ENCODE peak calls at places on chromosome 4, in seven cellular contexts. L is mammary epithelial cell, W is left ventricle myocardium inferior, H is H1, M is foreskin fibroblast, Q is tibial nerve, U is cardiac muscle cell. J is an unnamed sample.

GRCh38 chr4:151409470-151410313 is 716 bp downstream of the FHIP1A start:
- DNase-seq in Q (no peak), W (no peak), H (peak), L (peak), U (peak), M (no peak), J (peak)

GRCh38 chr4:8738471-8738931 is 133.1 kb downstream of the HMX1 start:
- DNase-seq in M (no peak), L (no peak), H (no peak), W (no peak), U (no peak), Q (no peak), J (no peak)

GRCh38 chr4:150056569-150056968 is 21.7 kb upstream of the DCLK2 start:
- DNase-seq in M (peak), H (no peak), W (no peak), L (no peak), U (no peak), Q (no peak), J (no peak)

GRCh38 chr4:61202100-61202637 is 2.0 kb downstream of the ADGRL3 start:
- DNase-seq in W (peak), L (peak), U (peak), Q (no peak), M (no peak), H (peak), J (no peak)

GRCh38 chr4:54228563-54229501 is at the start of gene PDGFRA:
- DNase-seq in W (peak), Q (peak), L (no peak), H (peak), U (peak), M (peak), J (no peak)

GRCh38 chr4:75555294-75556164 is at the start of gene ODAPH:
- DNase-seq in M (peak), U (no peak), Q (no peak), L (peak), W (no peak), H (no peak), J (no peak)

GRCh38 chr4:3706111-3706511 is 60.1 kb upstream of the ADRA2C start:
- DNase-seq in H (no peak), M (no peak), Q (no peak), W (peak), U (no peak), L (no peak), J (no peak)

GRCh38 chr4:135201081-135201480 is 999.5 kb upstream of the PABPC4L start:
- DNase-seq in L (no peak), M (no peak), W (no peak), Q (no peak), H (no peak), U (no peak), J (no peak)

GRCh38 chr4:145075742-145076472 is 22.1 kb downstream of the ANAPC10 start:
- DNase-seq in Q (no peak), H (no peak), U (no peak), L (no peak), M (no peak), W (no peak), J (no peak)

GRCh38 chr4:165325732-165326512 is 1.5 kb upstream of the MSMO1 start:
- DNase-seq in M (peak), L (peak), Q (no peak), U (no peak), W (no peak), H (peak), J (no peak)

GRCh38 chr4:147480891-147481576 is at the start of gene EDNRA:
- DNase-seq in L (no peak), M (peak), Q (no peak), W (peak), H (peak), U (peak), J (no peak)

GRCh38 chr4:94420356-94420755 is 31.4 kb upstream of the PDLIM5 start:
- DNase-seq in Q (no peak), U (no peak), W (no peak), M (no peak), H (no peak), L (no peak), J (no peak)

GRCh38 chr4:40848981-40849380 is 99.2 kb downstream of the NSUN7 start:
- DNase-seq in W (no peak), L (no peak), M (peak), U (no peak), H (no peak), Q (no peak), J (no peak)

GRCh38 chr4:125547842-125548241 is 233.1 kb downstream of the FAT4 start:
- DNase-seq in Q (no peak), W (no peak), M (no peak), L (no peak), H (no peak), U (no peak), J (no peak)

GRCh38 chr4:122450847-122451246 is 5.7 kb downstream of the IL2 start:
- DNase-seq in W (no peak), M (no peak), H (peak), U (peak), L (peak), Q (no peak), J (peak)

GRCh38 chr4:8607603-8608481 is 15.3 kb downstream of the CPZ start:
- DNase-seq in L (no peak), U (peak), H (peak), M (no peak), W (no peak), Q (no peak), J (no peak)

GRCh38 chr4:2624782-2625548 is 88.5 kb downstream of the FAM193A start:
- DNase-seq in Q (no peak), M (no peak), W (no peak), H (no peak), U (no peak), L (peak), J (no peak)

GRCh38 chr4:185201983-185202962 is 1.5 kb downstream of the CFAP97 start:
- DNase-seq in L (no peak), U (peak), Q (no peak), H (no peak), W (no peak), M (no peak), J (no peak)
- H3K4me3 ChIP-seq in L (peak), U (peak), Q (peak), H (no peak), W (peak), M (peak), J (peak)

GRCh38 chr4:79247695-79248394 is 78.0 kb downstream of the NAA11 start:
- DNase-seq in L (no peak), M (no peak), U (no peak), H (no peak), W (no peak), Q (no peak), J (no peak)

GRCh38 chr4:79237836-79238235 is 88.0 kb downstream of the NAA11 start:
- DNase-seq in Q (no peak), U (peak), H (no peak), W (no peak), M (no peak), L (no peak), J (no peak)

GRCh38 chr4:79241846-79242245 is 84.0 kb downstream of the NAA11 start:
- DNase-seq in Q (no peak), U (peak), W (no peak), H (no peak), M (no peak), L (no peak), J (peak)
- TF ChIP-seq CTCF in Q (no peak), U (peak), W (no peak), H (no peak), M (no peak), L (no peak), J (peak)

DNA sequence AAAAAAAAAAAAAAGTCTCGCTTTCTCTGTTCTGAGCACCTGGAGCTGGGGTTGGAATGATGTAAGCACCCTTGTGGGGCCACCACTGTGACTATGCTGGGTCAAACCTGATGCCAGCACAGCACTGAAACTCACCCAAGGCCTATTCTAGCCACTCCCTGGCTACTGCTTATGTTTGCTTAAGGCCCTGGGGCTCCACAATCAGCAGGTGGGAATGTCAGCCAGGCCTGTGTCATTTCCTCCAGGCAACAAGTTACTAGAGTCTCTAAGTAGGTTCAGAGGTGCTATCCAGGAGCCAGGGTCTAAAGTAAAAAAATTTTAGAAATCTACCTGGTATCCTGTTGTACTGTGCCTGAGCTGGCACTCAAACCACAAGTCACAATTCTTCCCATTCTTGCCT is 1306.8 kb downstream of the STIM2 start:
- DNase-seq in Q (no peak), U (no peak), H (no peak), W (no peak), L (peak), M (no peak), J (no peak)
- H3K4me3 ChIP-seq in Q (no peak), U (no peak), H (no peak), W (no peak), L (no peak), M (no peak), J (no peak)

GRCh38 chr4:25814737-25815136 is 48.1 kb downstream of the SEL1L3 start:
- DNase-seq in W (no peak), U (no peak), L (no peak), M (no peak), Q (no peak), H (no peak), J (no peak)
- TF ChIP-seq CTCF in W (no peak), U (no peak), L (no peak), M (no peak), Q (no peak), H (no peak), J (no peak)

DNA sequence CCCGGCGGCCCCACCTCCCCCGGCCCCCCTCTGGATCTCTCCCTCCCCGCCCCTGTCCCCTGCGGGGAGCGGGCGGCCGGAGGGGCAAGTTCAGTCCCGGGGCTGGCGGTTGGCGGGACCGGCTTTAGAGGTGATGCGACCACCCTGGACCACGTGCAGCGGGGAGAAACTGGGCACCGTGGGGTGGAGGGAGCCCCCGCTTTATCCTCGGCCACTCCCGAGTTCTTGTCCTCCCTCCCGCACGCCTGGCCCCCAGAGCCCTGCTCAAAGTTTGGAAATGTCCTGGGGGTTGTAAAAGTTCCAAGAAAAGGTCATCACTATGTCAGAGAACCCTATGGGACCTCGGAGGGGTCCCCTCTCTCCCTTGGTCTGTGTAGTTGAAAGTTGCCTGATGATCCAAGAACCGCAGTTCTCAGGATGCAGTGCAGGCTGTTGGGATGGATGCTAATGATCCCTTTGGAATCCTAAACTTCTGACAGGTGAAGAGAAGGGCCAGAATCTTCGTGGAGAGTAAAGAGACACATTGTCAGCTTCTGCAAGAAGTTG is 411 bp upstream of the VEGFC start:
- DNase-seq in Q (no peak), L (no peak), U (no peak), H (no peak), M (no peak), W (no peak), J (no peak)
- H3K4me3 ChIP-seq in Q (peak), L (peak), U (peak), H (peak), M (peak), W (peak), J (no peak)

GRCh38 chr4:176261018-176261417 is 8.0 kb downstream of the ASB5 start:
- DNase-seq in U (no peak), W (no peak), L (no peak), M (no peak), H (no peak), Q (no peak), J (no peak)

GRCh38 chr4:176259330-176260090 is 9.5 kb downstream of the ASB5 start:
- DNase-seq in W (no peak), M (peak), U (no peak), L (peak), Q (no peak), H (no peak), J (no peak)

GRCh38 chr4:176261481-176261880 is 7.5 kb downstream of the ASB5 start:
- DNase-seq in U (no peak), H (no peak), Q (no peak), L (no peak), M (peak), W (no peak), J (no peak)

GRCh38 chr4:176266026-176266425 is 3.0 kb downstream of the ASB5 start:
- DNase-seq in H (no peak), U (no peak), W (no peak), M (no peak), L (no peak), Q (no peak), J (no peak)

GRCh38 chr4:176262243-176262642 is 6.8 kb downstream of the ASB5 start:
- DNase-seq in L (no peak), W (no peak), U (no peak), M (no peak), Q (no peak), H (no peak), J (no peak)
- TF ChIP-seq CTCF in L (no peak), W (no peak), U (no peak), M (no peak), Q (no peak), H (no peak), J (no peak)

GRCh38 chr4:84917869-84918600 is 48.5 kb downstream of the WDFY3 start:
- DNase-seq in L (no peak), Q (no peak), W (no peak), M (no peak), U (no peak), H (no peak), J (no peak)
- H3K4me3 ChIP-seq in L (no peak), Q (no peak), W (no peak), M (no peak), U (no peak), H (no peak), J (no peak)

GRCh38 chr4:130210871-130211270 is 1114.9 kb downstream of the C4orf33 start:
- DNase-seq in M (no peak), U (no peak), W (no peak), L (peak), H (no peak), Q (no peak), J (no peak)
- TF ChIP-seq CTCF in M (no peak), U (no peak), W (no peak), L (no peak), H (no peak), Q (no peak), J (no peak)

GRCh38 chr4:236028-236427 is 69.2 kb downstream of the ZNF732 start:
- DNase-seq in Q (no peak), W (no peak), L (peak), U (no peak), H (no peak), M (no peak), J (no peak)
- H3K4me3 ChIP-seq in Q (no peak), W (no peak), L (no peak), U (no peak), H (no peak), M (no peak), J (no peak)

J was measured in LNCaP clone FGC.